ENCODE peak calls at places on chromosome 14, in five cellular contexts. V is IMR-90, C is MM.1S, K is HCT116, Y is fibroblast of lung. J is an unnamed sample.

GRCh38 chr14:100302616-100303015 is 3.6 kb downstream of the SLC25A29 start:
- DNase-seq in V (no peak), C (no peak), K (no peak), Y (no peak), J (peak; percentile 29)

GRCh38 chr14:89720741-89721315 is 233.7 kb downstream of the EFCAB11 start:
- DNase-seq in V (no peak), C (peak; percentile 65), K (no peak), Y (no peak), J (no peak)

GRCh38 chr14:99537399-99537798 is 56.2 kb downstream of the CCNK start:
- DNase-seq in V (peak; percentile 83), C (no peak), K (no peak), Y (peak; percentile 78), J (no peak)

GRCh38 chr14:60862283-60862682 is 118.6 kb downstream of the TRMT5 start:
- DNase-seq in V (no peak), C (no peak), K (no peak), Y (peak; percentile 84), J (no peak)

GRCh38 chr14:102907980-102908730 is 14.3 kb upstream of the AMN start:
- DNase-seq in V (no peak), C (no peak), K (no peak), Y (no peak), J (peak; percentile 45)

GRCh38 chr14:89186850-89187376 is 230.1 kb downstream of the FOXN3 start:
- DNase-seq in V (peak; percentile 16), C (no peak), K (no peak), Y (no peak), J (no peak)

GRCh38 chr14:20997564-20997963 is 1.5 kb upstream of the SLC39A2 start:
- DNase-seq in V (no peak), C (no peak), K (no peak), Y (no peak), J (no peak)

GRCh38 chr14:101442451-101442850 is 118.8 kb upstream of the DIO3 start:
- DNase-seq in V (no peak), C (peak; percentile 44), K (no peak), Y (no peak), J (no peak)

GRCh38 chr14:38524636-38525403 is 268.9 kb upstream of the CLEC14A start:
- DNase-seq in V (no peak), C (no peak), K (no peak), Y (peak; percentile 11), J (no peak)

GRCh38 chr14:65501328-65501727 is 88.8 kb downstream of the FUT8 start:
- DNase-seq in V (no peak), C (no peak), K (no peak), Y (no peak), J (no peak)

GRCh38 chr14:63867926-63868921 is 15.4 kb downstream of the SYNE2 start:
- DNase-seq in V (peak; percentile 23), C (no peak), K (no peak), Y (peak; percentile 45), J (no peak)

GRCh38 chr14:99129998-99130397 is 142.0 kb downstream of the BCL11B start:
- DNase-seq in V (no peak), C (no peak), K (no peak), Y (no peak), J (no peak)

GRCh38 chr14:102320033-102320660 is 601 bp downstream of the ZNF839 start:
- DNase-seq in V (peak; percentile 56), C (peak; percentile 14), K (no peak), Y (peak; percentile 46), J (peak; percentile 82)

GRCh38 chr14:100486025-100486828 is 101.0 kb downstream of the BEGAIN start:
- DNase-seq in V (peak; percentile 65), C (peak; percentile 29), K (no peak), Y (peak; percentile 64), J (no peak)

GRCh38 chr14:95338436-95338835 is 18.7 kb upstream of the CLMN start:
- DNase-seq in V (no peak), C (no peak), K (no peak), Y (no peak), J (no peak)

GRCh38 chr14:35254736-35255135 is 37.4 kb upstream of the PSMA6 start:
- DNase-seq in V (no peak), C (no peak), K (no peak), Y (no peak), J (no peak)

GRCh38 chr14:99261916-99262787 is 9.8 kb downstream of the BCL11B start:
- DNase-seq in V (no peak), C (no peak), K (no peak), Y (no peak), J (no peak)

GRCh38 chr14:96039633-96040311 is 610 bp downstream of the C14orf132 start:
- DNase-seq in V (peak; percentile 16), C (no peak), K (no peak), Y (peak; percentile 34), J (no peak)

GRCh38 chr14:38958589-38958988 is 144.4 kb downstream of the SEC23A start:
- DNase-seq in V (no peak), C (no peak), K (no peak), Y (no peak), J (no peak)

GRCh38 chr14:92751819-92752218 is 3.4 kb upstream of the LGMN start:
- DNase-seq in V (no peak), C (no peak), K (no peak), Y (no peak), J (no peak)

GRCh38 chr14:92516966-92517350 is 3.4 kb downstream of the RIN3 start:
- DNase-seq in V (no peak), C (no peak), K (no peak), Y (no peak), J (no peak)

GRCh38 chr14:65604946-65605345 is 192.4 kb downstream of the FUT8 start:
- DNase-seq in V (peak; percentile 13), C (no peak), K (no peak), Y (peak; percentile 40), J (no peak)

GRCh38 chr14:59022144-59022543 is 166.3 kb upstream of the DAAM1 start:
- DNase-seq in V (no peak), C (no peak), K (no peak), Y (no peak), J (no peak)

GRCh38 chr14:77988966-77989365 is 181.2 kb upstream of the NRXN3 start:
- DNase-seq in V (peak; percentile 48), C (no peak), K (no peak), Y (peak; percentile 72), J (no peak)

GRCh38 chr14:56730468-56731145 is 79.7 kb downstream of the OTX2 start:
- DNase-seq in V (no peak), C (no peak), K (no peak), Y (no peak), J (no peak)
- H3K9ac ChIP-seq in V (no peak overlapping the region), C (no peak overlapping the region), K (no peak overlapping the region), Y (no peak overlapping the region), J (no peak overlapping the region)

GRCh38 chr14:23286020-23286903 is at the start of gene HOMEZ:
- DNase-seq in V (peak; percentile 97), C (peak; percentile 91), K (peak; percentile 92), Y (peak; percentile 98), J (peak; percentile 100)

GRCh38 chr14:23281247-23281646 is 4.7 kb downstream of the HOMEZ start:
- DNase-seq in V (no peak), C (no peak), K (no peak), Y (no peak), J (no peak)

GRCh38 chr14:23286904-23287479 is 1.1 kb upstream of the HOMEZ start:
- DNase-seq in V (no peak), C (no peak), K (no peak), Y (no peak), J (no peak)

GRCh38 chr14:23285530-23286019 is 357 bp downstream of the HOMEZ start:
- DNase-seq in V (no peak), C (no peak), K (no peak), Y (no peak), J (no peak)

DNA sequence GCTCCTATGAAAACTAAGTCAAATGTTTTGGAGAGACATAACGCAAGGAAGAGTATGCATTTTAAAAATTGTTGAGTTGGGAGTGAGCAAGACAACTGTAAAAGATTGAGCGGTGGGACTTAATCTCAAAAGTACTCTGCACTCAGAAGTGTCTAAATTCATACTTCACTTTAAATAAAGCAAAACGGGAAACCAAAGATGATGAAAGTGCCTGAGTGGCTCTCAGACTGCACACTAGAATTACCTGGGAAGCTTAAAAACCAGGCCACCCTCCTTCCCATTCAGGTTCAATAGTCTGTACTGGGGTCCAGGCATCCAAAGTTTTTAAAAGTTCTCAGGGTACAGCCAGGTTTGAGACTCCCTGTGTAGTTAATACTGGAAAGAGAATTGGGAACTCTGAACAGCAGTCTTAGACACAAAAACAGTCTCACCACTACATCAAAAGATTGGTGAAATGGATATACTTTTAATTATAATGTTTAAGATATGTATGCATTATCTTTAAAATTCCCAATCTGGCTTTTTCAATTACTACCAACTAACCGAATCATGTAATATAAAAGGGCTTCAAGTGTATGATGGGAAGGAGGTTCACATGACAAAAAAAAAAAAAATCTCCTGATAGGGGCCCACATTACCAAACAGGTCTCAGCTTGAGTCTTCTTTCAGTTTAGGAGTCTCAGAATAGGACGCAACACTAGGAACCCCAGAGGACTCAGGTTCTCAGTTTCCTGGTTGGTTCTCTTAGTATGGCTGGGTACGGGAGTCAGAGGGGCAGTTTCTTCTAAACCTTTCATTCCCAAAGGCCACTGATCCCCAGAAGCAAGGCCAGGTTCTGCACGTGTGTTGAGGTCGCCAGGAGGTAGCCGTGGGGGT is 1.0 kb downstream of the HOMEZ start:
- DNase-seq in V (peak; percentile 12), C (peak; percentile 22), K (no peak), Y (no peak), J (no peak)
- H3K27ac ChIP-seq in V (peak overlapping the region; percentile 51), C (peak overlapping the region; percentile 48), K (peak overlapping the region; percentile 64), Y (peak overlapping the region; percentile 58), J (peak overlapping the region; percentile 92)

GRCh38 chr14:91371990-91372375 is 45.6 kb downstream of the CCDC88C start:
- DNase-seq in V (no peak), C (no peak), K (no peak), Y (no peak), J (no peak)

GRCh38 chr14:91374287-91374880 is 43.2 kb downstream of the CCDC88C start:
- DNase-seq in V (no peak), C (no peak), K (no peak), Y (no peak), J (no peak)

GRCh38 chr14:91373591-91374245 is 43.9 kb downstream of the CCDC88C start:
- DNase-seq in V (no peak), C (peak; percentile 80), K (no peak), Y (no peak), J (no peak)

GRCh38 chr14:91371011-91371989 is 46.3 kb downstream of the CCDC88C start:
- DNase-seq in V (no peak), C (peak; percentile 61), K (no peak), Y (no peak), J (no peak)

GRCh38 chr14:91372680-91373495 is 44.7 kb downstream of the CCDC88C start:
- DNase-seq in V (no peak), C (peak; percentile 48), K (no peak), Y (no peak), J (no peak)
- TF ChIP-seq CTCF in V (no peak), C (peak; percentile 5), K (no peak), Y (no peak), J (no peak)

GRCh38 chr14:51018521-51018920 is 74.2 kb upstream of the PYGL start:
- DNase-seq in V (peak; percentile 41), C (no peak), K (no peak), Y (peak; percentile 60), J (no peak)
- H3K9ac ChIP-seq in V (no peak overlapping the region), C (no peak overlapping the region), K (no peak overlapping the region), Y (no peak overlapping the region), J (no peak overlapping the region)

J was measured in kidney.